ENCODE peak calls at places on chromosomes 12 and 14, in four cellular contexts. O is left colon, A is iris pigment epithelial cell, D is lung. E is an unnamed sample.

GRCh38 chr14:24275524-24276139 is 4.2 kb upstream of the RABGGTA start:
- DNase-seq in O (no peak), A (no peak), D (no peak), E (no peak)

GRCh38 chr14:36363704-36364103 is 43.3 kb upstream of the MBIP start:
- DNase-seq in O (no peak), D (no peak), A (peak), E (no peak)

GRCh38 chr12:110798461-110798860 is 48.3 kb upstream of the CCDC63 start:
- DNase-seq in O (no peak), A (no peak), D (no peak), E (no peak)

GRCh38 chr12:132559652-132560420 is 50.5 kb downstream of the LRCOL1 start:
- DNase-seq in O (peak), A (peak), D (no peak), E (no peak)

GRCh38 chr12:94123127-94123526 is 25.2 kb upstream of the PLXNC1 start:
- DNase-seq in D (no peak), O (no peak), A (no peak), E (no peak)

GRCh38 chr14:102629700-102630365 is 37.4 kb downstream of the RCOR1 start:
- DNase-seq in O (no peak), A (peak), D (no peak), E (no peak)

GRCh38 chr12:122523846-122524718 is 2.7 kb downstream of the RSRC2 start:
- DNase-seq in D (no peak), A (peak), O (no peak), E (peak)

GRCh38 chr12:12214635-12215131 is 52.2 kb downstream of the LRP6 start:
- DNase-seq in O (no peak), D (no peak), A (peak), E (no peak)

GRCh38 chr12:3697311-3697870 is 55.5 kb downstream of the CRACR2A start:
- DNase-seq in D (no peak), A (peak), O (no peak), E (no peak)

GRCh38 chr12:95622879-95623278 is 71.6 kb upstream of the USP44 start:
- DNase-seq in A (no peak), D (no peak), O (no peak), E (no peak)

GRCh38 chr14:95069547-95069946 is 87.8 kb downstream of the DICER1 start:
- DNase-seq in D (no peak), A (no peak), O (no peak), E (no peak)

GRCh38 chr14:56194062-56194461 is 75.9 kb downstream of the PELI2 start:
- DNase-seq in O (no peak), D (no peak), A (no peak), E (no peak)

GRCh38 chr14:55731881-55732498 is 152.0 kb downstream of the KTN1 start:
- DNase-seq in D (no peak), A (peak), O (peak), E (peak)

GRCh38 chr12:112524676-112525425 is 106.1 kb downstream of the PTPN11 start:
- DNase-seq in A (peak), D (no peak), O (no peak), E (no peak)

GRCh38 chr14:101102875-101103274 is 199.4 kb upstream of the RTL1 start:
- DNase-seq in A (no peak), O (no peak), D (peak), E (no peak)

GRCh38 chr14:100297320-100298300 is 8.6 kb downstream of the SLC25A29 start:
- DNase-seq in A (peak), O (peak), D (peak), E (peak)

GRCh38 chr12:32671930-32672785 is 6.9 kb upstream of the DNM1L start:
- DNase-seq in D (no peak), O (peak), A (peak), E (peak)

GRCh38 chr12:90909069-90909676 is 45.8 kb downstream of the CCER1 start:
- DNase-seq in D (no peak), O (peak), A (peak), E (peak)

GRCh38 chr14:31921741-31922140 is 155.4 kb upstream of the ARHGAP5 start:
- DNase-seq in D (no peak), O (no peak), A (no peak), E (peak)

GRCh38 chr12:46983959-46984833 is 95.2 kb upstream of the PCED1B start:
- DNase-seq in O (no peak), A (peak), D (no peak), E (peak)

GRCh38 chr14:93994919-93995682 is 2.0 kb upstream of the CCDC197 start:
- DNase-seq in A (peak), D (peak), O (no peak), E (no peak)

GRCh38 chr12:66903782-66904396 is 225.0 kb upstream of the GRIP1 start:
- DNase-seq in A (no peak), D (no peak), O (no peak), E (no peak)

GRCh38 chr14:96584199-96584906 is 82.2 kb downstream of the PAPOLA start:
- DNase-seq in O (peak), D (peak), A (peak), E (peak)

GRCh38 chr12:45407188-45407850 is 191.4 kb downstream of the ANO6 start:
- DNase-seq in A (peak), O (no peak), D (peak), E (no peak)